ENCODE peak calls at places on chromosomes 6 and 20, in five cellular contexts. B is left ventricle myocardium inferior; H is NCI-H2171; Z is stimulated activated CD4-positive, alpha-beta T cell treated with anti-CD3 and anti-CD28 coated beads, Interleukin-12 subunit alpha, Interleukin-12 subunit beta, amount 100 ng/mL, for 48 hours; T is posterior cingulate gyrus. P is an unnamed sample.

GRCh38 chr6:158111987-158112386 is 56.1 kb downstream of the SERAC1 start:
- DNase-seq in B (no peak), T (no peak), H (no peak), Z (no peak), P (no peak)

GRCh38 chr20:24131281-24131680 is 142.7 kb upstream of the GGTLC1 start:
- DNase-seq in H (no peak), B (no peak), Z (no peak), T (no peak), P (no peak)

GRCh38 chr6:7341989-7342742 is 29.2 kb upstream of the SSR1 start:
- DNase-seq in T (no peak), H (peak), Z (no peak), B (no peak), P (no peak)

GRCh38 chr20:45358282-45359068 is 4.5 kb upstream of the SYS1 start:
- DNase-seq in B (peak), T (peak), Z (no peak), H (no peak), P (no peak)

GRCh38 chr6:125041740-125042459 is 79.7 kb downstream of the RNF217 start:
- DNase-seq in H (no peak), Z (no peak), B (no peak), T (no peak), P (no peak)

GRCh38 chr20:25055711-25056492 is 2.0 kb downstream of the ACSS1 start:
- DNase-seq in H (no peak), B (no peak), Z (no peak), T (no peak), P (no peak)

GRCh38 chr6:116542426-116542825 is 3.1 kb downstream of the TRAPPC3L start:
- DNase-seq in T (no peak), B (no peak), Z (no peak), H (no peak), P (no peak)

GRCh38 chr6:169664227-169664626 is 37.6 kb downstream of the WDR27 start:
- DNase-seq in B (no peak), H (no peak), Z (no peak), T (no peak), P (no peak)

GRCh38 chr6:73203098-73203497 is 22.2 kb downstream of the KHDC1L start:
- DNase-seq in T (no peak), B (no peak), H (no peak), Z (no peak), P (no peak)

GRCh38 chr6:27157461-27158315 is 89.8 kb upstream of the PRSS16 start:
- DNase-seq in T (no peak), B (peak), H (peak), Z (peak), P (peak)

P was measured in naive thymus-derived CD4-positive, alpha-beta T cell.